ENCODE peak calls at places on chromosomes 5 and 9, in eight cellular contexts. O is lower lobe of right lung; D is transverse colon; P is esophagus muscularis mucosa; K is testis; S is heart right ventricle; T is prostate gland; W is CD8-positive, alpha-beta T cell. N is an unnamed sample. For H3K4me1, the result is how much of the 10 kb centered on the place peaks cover.

GRCh38 chr9:118438805-118439204 is 734.6 kb downstream of the TLR4 start:
- DNase-seq in T (no peak), W (no peak), D (no peak), P (no peak), S (no peak), O (no peak), K (no peak), N (no peak)

GRCh38 chr5:128199104-128199503 is 115.5 kb downstream of the SLC12A2 start:
- DNase-seq in W (no peak), S (no peak), O (no peak), K (no peak), T (peak), D (no peak), P (no peak), N (peak)

GRCh38 chr5:174481737-174482136 is 242.6 kb upstream of the MSX2 start:
- DNase-seq in S (no peak), D (no peak), P (no peak), O (no peak), T (no peak), K (no peak), W (no peak), N (no peak)

GRCh38 chr5:41240390-41240789 is 27.1 kb upstream of the C6 start:
- DNase-seq in S (no peak), K (no peak), W (no peak), P (no peak), D (no peak), O (no peak), T (no peak), N (no peak)

GRCh38 chr9:7028591-7028990 is 270.8 kb downstream of the KDM4C start:
- DNase-seq in W (no peak), O (no peak), K (no peak), S (no peak), T (no peak), P (no peak), D (no peak), N (peak)

GRCh38 chr5:127001621-127002296 is 28.6 kb downstream of the MARCHF3 start:
- DNase-seq in K (no peak), P (no peak), S (no peak), D (no peak), O (no peak), W (no peak), T (no peak), N (peak)

GRCh38 chr5:158120760-158121159 is 261.8 kb upstream of the CLINT1 start:
- DNase-seq in D (no peak), K (no peak), P (no peak), S (no peak), T (no peak), W (no peak), O (no peak), N (no peak)

GRCh38 chr5:62596096-62596495 is 17.5 kb downstream of the LRRC70 start:
- DNase-seq in W (no peak), T (no peak), S (no peak), K (no peak), P (no peak), O (no peak), D (no peak), N (no peak)

GRCh38 chr9:117355542-117355941 is 59.3 kb downstream of the ASTN2 start:
- DNase-seq in T (no peak), D (no peak), S (no peak), O (no peak), K (no peak), P (no peak), W (no peak), N (no peak)

GRCh38 chr9:124349675-124350484 is 65.4 kb downstream of the PSMB7 start:
- DNase-seq in O (peak), T (no peak), P (no peak), D (no peak), K (no peak), W (no peak), S (no peak), N (no peak)

GRCh38 chr5:143577554-143577953 is 174.1 kb upstream of the NR3C1 start:
- DNase-seq in O (no peak), K (no peak), W (no peak), P (no peak), S (no peak), T (no peak), D (no peak), N (no peak)

GRCh38 chr9:27445057-27445990 is 78.8 kb upstream of the IFNK start:
- DNase-seq in S (no peak), D (no peak), O (no peak), P (peak), T (no peak), K (no peak), W (no peak), N (no peak)

GRCh38 chr9:127920794-127921193 is 4.0 kb upstream of the ST6GALNAC4 start:
- DNase-seq in K (no peak), W (no peak), P (no peak), S (no peak), O (no peak), D (no peak), T (no peak), N (no peak)

GRCh38 chr5:142364251-142365145 is 39.7 kb upstream of the SPRY4 start:
- DNase-seq in O (no peak), P (no peak), T (peak), D (peak), S (peak), W (no peak), K (no peak), N (no peak)

GRCh38 chr9:32378993-32379729 is 5.3 kb upstream of the ACO1 start:
- DNase-seq in W (peak), D (peak), T (peak), O (no peak), K (peak), P (peak), S (no peak), N (peak)

DNA sequence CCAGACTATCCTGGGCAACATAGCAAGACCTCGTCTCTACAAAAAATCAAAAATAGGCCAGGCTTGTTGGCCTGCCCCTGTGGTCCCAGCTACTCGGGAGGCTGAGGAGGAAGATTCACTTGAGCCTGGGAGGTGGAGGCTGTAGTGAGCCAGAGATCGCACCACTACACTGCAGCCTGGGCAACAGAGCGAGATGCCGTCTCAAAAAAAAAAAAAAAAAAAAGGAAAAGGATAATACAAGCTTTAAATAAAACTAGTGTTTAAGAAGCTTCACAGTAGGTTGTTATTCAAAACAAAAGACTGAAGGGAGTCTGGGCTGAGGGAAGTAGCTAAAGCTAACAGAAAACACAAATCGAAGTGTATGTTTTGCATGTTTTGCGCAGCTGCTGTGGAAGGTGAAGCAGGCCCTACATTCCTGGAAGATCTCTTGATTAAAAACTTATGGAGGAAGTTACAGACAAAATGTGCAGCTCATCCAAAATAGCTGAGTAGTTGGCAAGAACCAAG is 576 bp upstream of the C9orf40 start:
- DNase-seq in S (no peak), P (no peak), D (no peak), O (no peak), K (peak), W (no peak), T (no peak), N (peak)
- H3K4me3 ChIP-seq in S (peak), P (peak), D (no peak), O (peak), K (peak), W (peak), T (peak), N (peak)

GRCh38 chr9:110340306-110340705 is 2.6 kb upstream of the TXNDC8 start:
- DNase-seq in W (no peak), T (no peak), O (no peak), K (no peak), D (no peak), S (no peak), P (no peak), N (peak)
- TF ChIP-seq CTCF in W (no peak), T (no peak), O (no peak), K (no peak), D (peak), S (no peak), P (no peak), N (peak)

GRCh38 chr5:16736158-16736994 is 119.6 kb upstream of the RETREG1 start:
- DNase-seq in T (peak), O (peak), P (no peak), W (no peak), S (no peak), K (peak), D (peak), N (peak)
- H3K4me1 ChIP-seq in T (under half), O (under half), P (under half), W (under half), S (under half), K (under half), D (under half), N (under half)

DNA sequence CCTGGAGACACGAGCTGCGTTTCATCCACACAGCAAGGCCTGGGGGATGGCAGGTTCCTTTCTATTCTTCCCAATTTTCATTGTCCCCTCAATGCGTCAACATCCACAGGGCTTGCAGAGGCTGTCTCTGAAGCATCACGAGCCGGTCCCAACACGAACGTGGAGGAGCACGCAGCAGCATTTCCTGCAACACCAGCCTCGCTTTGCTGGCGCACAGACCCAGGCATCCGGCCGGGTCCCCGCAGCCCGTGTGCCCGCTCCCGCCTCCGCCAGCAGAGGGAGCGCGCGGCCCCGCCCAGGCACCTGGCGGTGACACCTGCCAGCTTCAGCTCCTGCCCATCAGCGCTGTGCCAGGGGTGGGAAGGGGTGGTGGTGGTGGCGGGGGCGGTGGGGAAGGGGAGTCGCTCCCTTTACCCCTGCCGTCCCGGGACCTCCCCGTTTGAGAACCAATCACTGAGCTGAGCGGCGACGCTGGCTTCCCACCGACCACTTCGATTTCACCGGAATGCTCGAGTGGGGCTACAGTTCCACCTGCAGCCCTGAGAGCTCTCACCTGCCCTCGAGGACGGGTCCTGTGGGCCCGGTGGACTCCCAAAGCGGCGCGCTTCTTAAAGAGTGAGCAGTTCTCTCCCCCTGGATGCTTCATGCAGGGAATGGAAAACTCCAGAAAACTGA is 464.5 kb downstream of the ICE1 start:
- DNase-seq in S (peak), T (peak), K (peak), P (peak), W (no peak), O (peak), D (peak), N (no peak)
- H3K4me3 ChIP-seq in S (no peak), T (no peak), K (peak), P (no peak), W (no peak), O (no peak), D (no peak), N (no peak)

GRCh38 chr5:53426517-53426839 is 54.0 kb upstream of the FST start:
- DNase-seq in O (no peak), D (no peak), P (no peak), S (no peak), T (no peak), K (no peak), W (no peak), N (no peak)

GRCh38 chr5:53427965-53428364 is 52.5 kb upstream of the FST start:
- DNase-seq in W (no peak), S (no peak), O (no peak), P (no peak), T (no peak), D (no peak), K (no peak), N (no peak)

GRCh38 chr5:53426878-53427277 is 53.6 kb upstream of the FST start:
- DNase-seq in O (no peak), S (no peak), W (no peak), K (no peak), T (no peak), D (no peak), P (no peak), N (no peak)

GRCh38 chr5:53424691-53425597 is 55.5 kb upstream of the FST start:
- DNase-seq in O (no peak), D (no peak), T (no peak), W (no peak), P (no peak), K (peak), S (no peak), N (peak)

GRCh38 chr5:53425598-53426516 is 54.6 kb upstream of the FST start:
- DNase-seq in O (no peak), W (no peak), T (no peak), D (peak), S (no peak), K (peak), P (no peak), N (peak)
- TF ChIP-seq CTCF in O (no peak), W (no peak), T (no peak), D (peak), S (peak), K (no peak), P (peak), N (no peak)

N was measured in fibroblast of lung.